ENCODE peak calls at places on chromosomes 11 and 22, in seven cellular contexts. K, M, O, I, J, C and X are unnamed samples. For H3K4me1, the result is how much of the 10 kb centered on the place peaks cover.

GRCh38 chr11:69683764-69684333 is 8.7 kb upstream of the LTO1 start:
- DNase-seq in K (peak), C (no peak), I (no peak), O (peak), M (peak), J (peak), X (no peak)

GRCh38 chr11:94653561-94653960 is 86.4 kb downstream of the PIWIL4 start:
- DNase-seq in K (no peak), J (no peak), O (no peak), I (no peak), M (no peak), C (no peak), X (no peak)

GRCh38 chr11:72673943-72674828 is at the start of gene PDE2A:
- DNase-seq in C (peak), O (no peak), K (no peak), M (no peak), J (no peak), I (no peak), X (no peak)

GRCh38 chr22:50523806-50524663 is 1.4 kb downstream of the SCO2 start:
- DNase-seq in M (no peak), J (no peak), I (no peak), K (no peak), O (no peak), C (peak), X (no peak)

GRCh38 chr11:19664896-19665548 is 47.6 kb upstream of the NAV2 start:
- DNase-seq in M (no peak), J (peak), K (peak), C (no peak), I (no peak), O (no peak), X (no peak)

GRCh38 chr11:80084614-80085013 is 643.8 kb upstream of the TENM4 start:
- DNase-seq in J (no peak), K (no peak), I (no peak), C (no peak), O (no peak), M (no peak), X (no peak)

GRCh38 chr22:43183496-43184263 is 3.3 kb downstream of the TTLL12 start:
- DNase-seq in M (peak), C (peak), I (no peak), J (no peak), O (no peak), K (peak), X (no peak)

GRCh38 chr11:76135491-76135890 is 70.8 kb downstream of the WNT11 start:
- DNase-seq in I (no peak), C (no peak), M (no peak), O (no peak), J (no peak), K (peak), X (no peak)

GRCh38 chr11:72617080-72617744 is 57.0 kb downstream of the PDE2A start:
- DNase-seq in I (peak), M (no peak), O (no peak), K (peak), C (peak), J (no peak), X (peak)

GRCh38 chr22:20430641-20431519 is 6.7 kb downstream of the SCARF2 start:
- DNase-seq in O (no peak), C (peak), J (peak), K (no peak), M (peak), I (no peak), X (no peak)

GRCh38 chr22:50542416-50542927 is 3.2 kb upstream of the KLHDC7B start:
- DNase-seq in I (no peak), J (no peak), K (no peak), C (peak), M (no peak), O (no peak), X (no peak)

GRCh38 chr11:60477035-60477445 is 15.5 kb upstream of the MS4A12 start:
- DNase-seq in I (no peak), C (no peak), M (no peak), O (peak), K (no peak), J (no peak), X (no peak)

GRCh38 chr22:36087784-36088183 is 59.2 kb upstream of the RBFOX2 start:
- DNase-seq in O (no peak), C (no peak), I (no peak), M (no peak), J (no peak), K (no peak), X (no peak)

GRCh38 chr11:86574493-86575207 is 97.8 kb downstream of the ME3 start:
- DNase-seq in M (no peak), J (peak), I (no peak), C (peak), O (no peak), K (peak), X (no peak)

GRCh38 chr22:31160328-31160978 is 471 bp downstream of the RNF185 start:
- DNase-seq in M (peak), K (peak), J (no peak), I (no peak), O (no peak), C (no peak), X (no peak)

GRCh38 chr11:112526699-112527410 is 266.2 kb upstream of the PLET1 start:
- DNase-seq in I (no peak), C (no peak), M (no peak), J (no peak), K (peak), O (no peak), X (no peak)

GRCh38 chr11:14336507-14337503 is 22.2 kb downstream of the RRAS2 start:
- DNase-seq in M (peak), K (peak), C (no peak), I (no peak), J (peak), O (no peak), X (no peak)

GRCh38 chr22:39897841-39898240 is 3.0 kb upstream of the GRAP2 start:
- DNase-seq in I (no peak), K (no peak), J (no peak), C (no peak), O (no peak), M (no peak), X (no peak)

GRCh38 chr11:19846654-19847330 is 134.2 kb downstream of the NAV2 start:
- DNase-seq in C (peak), J (no peak), K (peak), O (no peak), M (no peak), I (no peak), X (no peak)

GRCh38 chr22:46148885-46149492 is 1.3 kb upstream of the PPARA start:
- DNase-seq in C (no peak), O (no peak), K (no peak), I (no peak), J (no peak), M (no peak), X (no peak)

GRCh38 chr22:37607912-37608476 is 640 bp upstream of the GGA1 start:
- DNase-seq in O (peak), C (no peak), M (peak), I (no peak), J (no peak), K (peak), X (no peak)

GRCh38 chr11:66691311-66691980 is 13.8 kb upstream of the RBM4B start:
- DNase-seq in M (no peak), I (no peak), C (no peak), J (no peak), O (no peak), K (no peak), X (no peak)

GRCh38 chr22:49972163-49973017 is 11.8 kb downstream of the PIM3 start:
- DNase-seq in O (no peak), K (no peak), J (no peak), C (peak), M (no peak), I (peak), X (no peak)

GRCh38 chr22:41943661-41944209 is 3.2 kb downstream of the CENPM start:
- DNase-seq in J (peak), I (no peak), C (no peak), K (no peak), M (no peak), O (no peak), X (no peak)

GRCh38 chr11:119426142-119426541 is 3.2 kb upstream of the THY1 start:
- DNase-seq in M (no peak), J (no peak), I (no peak), C (no peak), O (no peak), K (no peak), X (no peak)

GRCh38 chr11:33067294-33067693 is 27.9 kb downstream of the TCP11L1 start:
- DNase-seq in J (peak), O (no peak), I (no peak), M (no peak), K (no peak), C (no peak), X (no peak)

GRCh38 chr11:78651923-78652602 is 77.4 kb upstream of the NARS2 start:
- DNase-seq in C (no peak), O (no peak), I (no peak), K (no peak), M (no peak), J (no peak), X (no peak)

GRCh38 chr22:31866918-31867317 is 77.4 kb upstream of the YWHAH start:
- DNase-seq in J (no peak), O (no peak), K (no peak), I (no peak), C (no peak), M (no peak), X (no peak)

GRCh38 chr11:102010776-102011500 is 36.3 kb upstream of the CFAP300 start:
- DNase-seq in O (no peak), K (peak), C (peak), M (peak), J (peak), I (peak), X (peak)

GRCh38 chr11:19279455-19279854 is 38.7 kb upstream of the E2F8 start:
- DNase-seq in O (peak), I (no peak), J (no peak), M (no peak), K (no peak), C (no peak), X (peak)

GRCh38 chr11:2202071-2202899 is 30.7 kb upstream of the TH start:
- DNase-seq in M (no peak), K (no peak), C (no peak), O (peak), I (no peak), J (peak), X (no peak)

GRCh38 chr11:704799-705645 is 1.0 kb upstream of the EPS8L2 start:
- DNase-seq in C (peak), J (peak), I (no peak), O (no peak), K (no peak), M (no peak), X (no peak)

GRCh38 chr11:12187399-12187798 is 77.0 kb downstream of the MICAL2 start:
- DNase-seq in I (no peak), C (no peak), J (no peak), O (no peak), K (peak), M (peak), X (peak)

GRCh38 chr22:50562523-50563409 is at the start of gene SYCE3:
- DNase-seq in J (peak), K (peak), I (peak), M (peak), C (peak), O (peak), X (peak)

GRCh38 chr11:12189543-12190235 is 79.3 kb downstream of the MICAL2 start:
- DNase-seq in J (no peak), M (no peak), C (no peak), I (no peak), O (no peak), K (no peak), X (no peak)

GRCh38 chr11:14713518-14714244 is 70.1 kb downstream of the PDE3B start:
- DNase-seq in O (no peak), M (no peak), K (no peak), I (no peak), J (no peak), C (no peak), X (no peak)

GRCh38 chr22:33519140-33519973 is 400.9 kb downstream of the LARGE1 start:
- DNase-seq in O (peak), I (peak), J (peak), K (peak), C (no peak), M (peak), X (peak)

GRCh38 chr11:132838621-132839020 is 693.7 kb downstream of the OPCML start:
- DNase-seq in O (no peak), M (no peak), I (no peak), K (peak), C (no peak), J (no peak), X (no peak)

GRCh38 chr11:124920870-124921609 is 2.0 kb downstream of the HEPN1 start:
- DNase-seq in M (no peak), I (peak), K (peak), O (no peak), J (no peak), C (peak), X (peak)
- H3K4me3 ChIP-seq in M (no peak), I (peak), K (peak), O (no peak), J (peak), C (peak), X (peak)

GRCh38 chr11:46447544-46447943 is 56.0 kb upstream of the CHRM4 start:
- DNase-seq in K (no peak), M (no peak), O (no peak), I (no peak), C (no peak), J (no peak), X (no peak)

GRCh38 chr11:46452918-46453517 is 61.4 kb upstream of the CHRM4 start:
- DNase-seq in O (no peak), C (no peak), M (no peak), K (no peak), J (no peak), I (no peak), X (no peak)

GRCh38 chr11:46446343-46446751 is 54.8 kb upstream of the CHRM4 start:
- DNase-seq in I (no peak), C (no peak), M (no peak), J (no peak), K (peak), O (no peak), X (no peak)

GRCh38 chr11:46451759-46452158 is 60.2 kb upstream of the CHRM4 start:
- DNase-seq in I (no peak), J (no peak), O (no peak), C (no peak), K (no peak), M (peak), X (no peak)

GRCh38 chr11:46450846-46451470 is 59.4 kb upstream of the CHRM4 start:
- DNase-seq in O (no peak), J (no peak), C (no peak), I (no peak), K (peak), M (no peak), X (peak)
- H3K27ac ChIP-seq in O (no peak), J (no peak), C (no peak), I (no peak), K (no peak), M (no peak), X (peak)

GRCh38 chr11:8067567-8067928 is 13.5 kb upstream of the TUB start:
- DNase-seq in C (no peak), I (no peak), O (no peak), K (no peak), J (no peak), M (no peak), X (no peak)
- H3K4me1 ChIP-seq in C (under half), I (under half), O (under half), K (under half), J (under half), M (under half), X (under half)

GRCh38 chr11:45674481-45675190 is 9.2 kb upstream of the CHST1 start:
- DNase-seq in M (no peak), O (no peak), J (no peak), C (no peak), I (no peak), K (no peak), X (no peak)

GRCh38 chr11:45676522-45677095 is 11.2 kb upstream of the CHST1 start:
- DNase-seq in J (no peak), O (no peak), K (no peak), C (no peak), M (no peak), I (no peak), X (no peak)

GRCh38 chr11:45677811-45678515 is 12.5 kb upstream of the CHST1 start:
- DNase-seq in J (no peak), I (no peak), C (no peak), K (no peak), O (no peak), M (no peak), X (no peak)

GRCh38 chr11:45673441-45673840 is 8.0 kb upstream of the CHST1 start:
- DNase-seq in K (no peak), J (no peak), C (no peak), M (no peak), O (no peak), I (no peak), X (no peak)

GRCh38 chr11:45675646-45676045 is 10.2 kb upstream of the CHST1 start:
- DNase-seq in O (no peak), J (no peak), M (no peak), K (no peak), I (no peak), C (no peak), X (no peak)
- H3K4me3 ChIP-seq in O (no peak), J (no peak), M (no peak), K (no peak), I (no peak), C (no peak), X (no peak)

GRCh38 chr11:121930004-121930965 is 185.7 kb downstream of the BLID start:
- DNase-seq in C (no peak), M (no peak), J (no peak), I (no peak), O (no peak), K (peak), X (peak)
- H3K27ac ChIP-seq in C (no peak), M (no peak), J (no peak), I (no peak), O (no peak), K (peak), X (peak)

GRCh38 chr11:59264736-59265135 is 52.0 kb upstream of the MPEG1 start:
- DNase-seq in M (no peak), J (no peak), I (no peak), O (no peak), K (no peak), C (no peak), X (no peak)

GRCh38 chr11:59261150-59261549 is 48.4 kb upstream of the MPEG1 start:
- DNase-seq in O (no peak), I (no peak), J (no peak), C (no peak), K (no peak), M (no peak), X (no peak)

GRCh38 chr11:59265735-59266134 is 53.0 kb upstream of the MPEG1 start:
- DNase-seq in C (no peak), J (no peak), I (no peak), K (no peak), M (no peak), O (no peak), X (no peak)

GRCh38 chr11:59262419-59262818 is 49.7 kb upstream of the MPEG1 start:
- DNase-seq in C (no peak), K (no peak), I (no peak), O (no peak), M (no peak), J (no peak), X (no peak)

GRCh38 chr11:59263225-59263894 is 50.6 kb upstream of the MPEG1 start:
- DNase-seq in M (no peak), I (no peak), C (no peak), J (peak), K (no peak), O (peak), X (no peak)
- H3K4me1 ChIP-seq in M (under half), I (under half), C (under half), J (under half), K (under half), O (half or more), X (under half)

GRCh38 chr11:107017104-107017432 is 1.2 kb downstream of the GUCY1A2 start:
- DNase-seq in M (no peak), K (peak), C (no peak), I (no peak), O (no peak), J (no peak), X (no peak)

GRCh38 chr11:107018274-107018901 is at the start of gene GUCY1A2:
- DNase-seq in C (peak), K (peak), J (no peak), I (peak), M (no peak), O (no peak), X (peak)

GRCh38 chr11:107018902-107019493 is 722 bp upstream of the GUCY1A2 start:
- DNase-seq in O (no peak), J (peak), C (peak), K (peak), I (peak), M (peak), X (peak)

GRCh38 chr11:107014871-107015270 is 3.4 kb downstream of the GUCY1A2 start:
- DNase-seq in K (peak), C (no peak), I (no peak), M (no peak), O (no peak), J (peak), X (no peak)

GRCh38 chr11:107017433-107018227 is 646 bp downstream of the GUCY1A2 start:
- DNase-seq in I (peak), J (peak), C (peak), O (no peak), K (peak), M (peak), X (peak)
- H3K4me3 ChIP-seq in I (peak), J (peak), C (peak), O (no peak), K (peak), M (peak), X (peak)